ENCODE peak calls at places on chromosome 9, in four cellular contexts. One of them, this sample, is unnamed.

GRCh38 chr9:135101926-135102325 is 14.5 kb downstream of the OLFM1 start:
- DNase-seq in GM06990: no peak
- DNase-seq in heart right ventricle: no peak
- DNase-seq in GM12864: no peak
- DNase-seq in this sample: no peak

GRCh38 chr9:87663556-87663955 is 62.4 kb upstream of the CTSL start:
- DNase-seq in GM12864: no peak
- DNase-seq in heart right ventricle: no peak
- DNase-seq in GM06990: no peak
- DNase-seq in this sample: no peak

GRCh38 chr9:4575997-4576396 is 85.7 kb downstream of the SLC1A1 start:
- DNase-seq in GM12864: no peak
- DNase-seq in GM06990: no peak
- DNase-seq in heart right ventricle: no peak
- DNase-seq in this sample: no peak

GRCh38 chr9:81902601-81903000 is 25.6 kb upstream of the SPATA31D4 start:
- DNase-seq in heart right ventricle: no peak
- DNase-seq in GM12864: no peak
- DNase-seq in GM06990: no peak
- DNase-seq in this sample: no peak

GRCh38 chr9:74800226-74800625 is 87.5 kb downstream of the TRPM6 start:
- DNase-seq in GM06990: no peak
- DNase-seq in GM12864: no peak
- DNase-seq in heart right ventricle: no peak
- DNase-seq in this sample: no peak

GRCh38 chr9:6449086-6449485 is 36.1 kb downstream of the UHRF2 start:
- DNase-seq in GM12864: no peak
- DNase-seq in GM06990: no peak
- DNase-seq in heart right ventricle: no peak
- DNase-seq in this sample: no peak

GRCh38 chr9:117779760-117780159 is 75.6 kb downstream of the TLR4 start:
- DNase-seq in GM06990: no peak
- DNase-seq in heart right ventricle: no peak
- DNase-seq in GM12864: no peak
- DNase-seq in this sample: no peak

GRCh38 chr9:71748280-71748743 is 20.0 kb downstream of the CEMIP2 start:
- DNase-seq in heart right ventricle: no peak
- DNase-seq in GM06990: no peak
- DNase-seq in GM12864: no peak
- DNase-seq in this sample: no peak

GRCh38 chr9:4750021-4750673 is 9.1 kb upstream of the AK3 start:
- DNase-seq in GM12864: no peak
- DNase-seq in heart right ventricle: no peak
- DNase-seq in GM06990: no peak
- DNase-seq in this sample: no peak

GRCh38 chr9:91253488-91253887 is 108.2 kb downstream of the AUH start:
- DNase-seq in heart right ventricle: no peak
- DNase-seq in GM06990: no peak
- DNase-seq in GM12864: no peak
- DNase-seq in this sample: no peak

GRCh38 chr9:126127591-126127990 is 199.0 kb upstream of the MVB12B start:
- DNase-seq in heart right ventricle: no peak
- DNase-seq in GM06990: no peak
- DNase-seq in GM12864: no peak
- DNase-seq in this sample: no peak

GRCh38 chr9:8871796-8872470 is 1072.4 kb upstream of the DMAC1 start:
- DNase-seq in heart right ventricle: no peak
- DNase-seq in GM06990: no peak
- DNase-seq in GM12864: no peak
- DNase-seq in this sample: no peak

GRCh38 chr9:94714494-94714893 is 12.0 kb upstream of the AOPEP start:
- DNase-seq in GM06990: no peak
- DNase-seq in heart right ventricle: no peak
- DNase-seq in GM12864: no peak
- DNase-seq in this sample: no peak

GRCh38 chr9:91089405-91090131 is 272.1 kb downstream of the AUH start:
- DNase-seq in GM12864: no peak
- DNase-seq in GM06990: no peak
- DNase-seq in heart right ventricle: peak
- DNase-seq in this sample: no peak

GRCh38 chr9:94847486-94847885 is 121.0 kb downstream of the AOPEP start:
- DNase-seq in GM12864: no peak
- DNase-seq in heart right ventricle: no peak
- DNase-seq in GM06990: no peak
- DNase-seq in this sample: no peak

GRCh38 chr9:120894404-120895226 is 17.6 kb upstream of the PHF19 start:
- DNase-seq in heart right ventricle: no peak
- DNase-seq in GM12864: no peak
- DNase-seq in GM06990: no peak
- DNase-seq in this sample: no peak

GRCh38 chr9:92706218-92706940 is 36.4 kb upstream of the IPPK start:
- DNase-seq in heart right ventricle: no peak
- DNase-seq in GM06990: no peak
- DNase-seq in GM12864: no peak
- DNase-seq in this sample: no peak

GRCh38 chr9:92223758-92224157 is 69.7 kb downstream of the IARS1 start:
- DNase-seq in heart right ventricle: no peak
- DNase-seq in GM12864: no peak
- DNase-seq in GM06990: no peak
- DNase-seq in this sample: no peak

GRCh38 chr9:110543631-110544051 is 35.9 kb downstream of the SVEP1 start:
- DNase-seq in GM12864: no peak
- DNase-seq in GM06990: no peak
- DNase-seq in heart right ventricle: peak
- DNase-seq in this sample: no peak

GRCh38 chr9:110081395-110081794 is 126.6 kb downstream of the C9orf152 start:
- DNase-seq in heart right ventricle: no peak
- DNase-seq in GM06990: no peak
- DNase-seq in GM12864: no peak
- DNase-seq in this sample: no peak

GRCh38 chr9:136119259-136120118 is 814 bp upstream of the TMEM250 start:
- DNase-seq in GM12864: no peak
- DNase-seq in GM06990: no peak
- DNase-seq in heart right ventricle: no peak
- DNase-seq in this sample: no peak

GRCh38 chr9:91222457-91222856 is 139.3 kb downstream of the AUH start:
- DNase-seq in GM06990: no peak
- DNase-seq in GM12864: no peak
- DNase-seq in heart right ventricle: no peak
- DNase-seq in this sample: no peak

GRCh38 chr9:14560194-14560593 is 133.0 kb downstream of the ZDHHC21 start:
- DNase-seq in GM12864: no peak
- DNase-seq in heart right ventricle: no peak
- DNase-seq in GM06990: no peak
- DNase-seq in this sample: no peak

GRCh38 chr9:82474235-82474634 is 485.7 kb downstream of the SPATA31D1 start:
- DNase-seq in GM06990: no peak
- DNase-seq in GM12864: no peak
- DNase-seq in heart right ventricle: no peak
- DNase-seq in this sample: no peak

DNA sequence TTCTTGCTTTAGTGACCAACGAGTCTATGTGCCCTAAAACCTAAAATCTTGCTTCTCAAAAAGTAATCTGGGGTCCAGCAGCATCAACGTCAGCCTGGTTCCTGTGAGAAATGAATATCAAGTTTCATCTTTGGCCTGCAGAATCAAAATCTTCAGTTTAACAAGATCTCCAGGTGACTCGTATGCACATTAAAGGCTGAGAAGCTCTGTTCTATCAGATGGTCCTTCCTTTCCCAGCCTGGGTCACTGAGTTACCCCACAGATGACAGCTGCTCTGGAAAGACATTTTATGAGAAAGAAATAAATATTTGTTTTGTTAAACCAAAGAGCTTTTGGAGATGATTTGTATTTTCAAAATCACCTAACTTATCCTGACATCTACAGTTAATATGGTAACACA is 75.8 kb downstream of the ADAMTSL1 start:
- DNase-seq in GM12864: no peak
- DNase-seq in heart right ventricle: no peak
- DNase-seq in GM06990: no peak
- DNase-seq in this sample: no peak
- TF ChIP-seq CTCF in GM12864: no peak
- TF ChIP-seq CTCF in heart right ventricle: no peak
- TF ChIP-seq CTCF in GM06990: no peak
- TF ChIP-seq CTCF in this sample: no peak

GRCh38 chr9:95912773-95913172 is 37.3 kb downstream of the ERCC6L2 start:
- DNase-seq in GM06990: no peak
- DNase-seq in heart right ventricle: no peak
- DNase-seq in GM12864: no peak
- DNase-seq in this sample: no peak

GRCh38 chr9:95903398-95903797 is 27.9 kb downstream of the ERCC6L2 start:
- DNase-seq in heart right ventricle: no peak
- DNase-seq in GM12864: no peak
- DNase-seq in GM06990: no peak
- DNase-seq in this sample: no peak

GRCh38 chr9:95910770-95911340 is 35.4 kb downstream of the ERCC6L2 start:
- DNase-seq in GM12864: no peak
- DNase-seq in GM06990: no peak
- DNase-seq in heart right ventricle: no peak
- DNase-seq in this sample: no peak

GRCh38 chr9:95910023-95910706 is 34.7 kb downstream of the ERCC6L2 start:
- DNase-seq in GM12864: no peak
- DNase-seq in heart right ventricle: no peak
- DNase-seq in GM06990: no peak
- DNase-seq in this sample: no peak

DNA sequence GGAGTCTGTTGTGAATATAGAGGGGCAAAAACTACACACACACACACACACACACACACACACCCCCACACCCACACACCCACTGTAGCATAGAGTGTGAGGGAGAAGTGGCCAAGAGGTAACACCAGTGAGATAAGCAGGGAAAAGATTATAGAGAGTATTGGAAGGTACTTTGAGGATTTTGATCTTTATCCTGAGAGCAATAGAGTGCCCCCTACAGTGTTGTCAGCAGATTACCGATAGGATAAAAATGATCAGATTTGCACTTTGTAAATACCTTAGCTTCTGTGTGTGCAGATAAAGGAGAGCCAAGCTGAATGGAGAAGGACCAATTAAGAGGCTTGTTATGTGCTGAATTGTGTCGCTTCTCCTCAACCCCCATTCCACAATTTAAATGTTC is 32.3 kb downstream of the ERCC6L2 start:
- DNase-seq in GM12864: no peak
- DNase-seq in heart right ventricle: no peak
- DNase-seq in GM06990: no peak
- DNase-seq in this sample: no peak
- TF ChIP-seq CTCF in GM12864: peak
- TF ChIP-seq CTCF in heart right ventricle: no peak
- TF ChIP-seq CTCF in GM06990: peak
- TF ChIP-seq CTCF in this sample: no peak

DNA sequence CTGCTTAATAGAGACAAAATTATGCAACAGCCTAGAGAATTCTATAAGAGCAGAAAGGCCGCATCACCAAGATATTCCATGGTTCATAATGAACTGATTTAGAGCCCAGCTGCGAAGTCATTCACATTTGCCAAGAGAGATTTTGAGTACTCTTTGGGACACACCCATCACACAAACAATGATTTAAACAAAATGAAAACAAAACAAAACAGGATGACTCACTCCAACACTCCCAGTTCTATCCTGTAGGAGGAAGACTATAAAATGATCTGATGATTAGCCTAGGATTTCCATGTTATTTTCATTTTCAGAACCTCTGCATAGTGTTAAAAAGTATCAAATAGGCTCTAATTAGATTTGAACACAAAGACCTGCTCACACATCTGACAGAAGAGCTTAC is 145.8 kb upstream of the GNA14 start:
- DNase-seq in GM06990: no peak
- DNase-seq in GM12864: no peak
- DNase-seq in heart right ventricle: no peak
- DNase-seq in this sample: no peak
- TF ChIP-seq CTCF in GM06990: no peak
- TF ChIP-seq CTCF in GM12864: no peak
- TF ChIP-seq CTCF in heart right ventricle: peak
- TF ChIP-seq CTCF in this sample: no peak

GRCh38 chr9:18208166-18209059 is 265.5 kb upstream of the ADAMTSL1 start:
- DNase-seq in heart right ventricle: peak
- DNase-seq in GM06990: no peak
- DNase-seq in GM12864: no peak
- DNase-seq in this sample: no peak
- TF ChIP-seq CTCF in heart right ventricle: peak
- TF ChIP-seq CTCF in GM06990: no peak
- TF ChIP-seq CTCF in GM12864: peak
- TF ChIP-seq CTCF in this sample: no peak

DNA sequence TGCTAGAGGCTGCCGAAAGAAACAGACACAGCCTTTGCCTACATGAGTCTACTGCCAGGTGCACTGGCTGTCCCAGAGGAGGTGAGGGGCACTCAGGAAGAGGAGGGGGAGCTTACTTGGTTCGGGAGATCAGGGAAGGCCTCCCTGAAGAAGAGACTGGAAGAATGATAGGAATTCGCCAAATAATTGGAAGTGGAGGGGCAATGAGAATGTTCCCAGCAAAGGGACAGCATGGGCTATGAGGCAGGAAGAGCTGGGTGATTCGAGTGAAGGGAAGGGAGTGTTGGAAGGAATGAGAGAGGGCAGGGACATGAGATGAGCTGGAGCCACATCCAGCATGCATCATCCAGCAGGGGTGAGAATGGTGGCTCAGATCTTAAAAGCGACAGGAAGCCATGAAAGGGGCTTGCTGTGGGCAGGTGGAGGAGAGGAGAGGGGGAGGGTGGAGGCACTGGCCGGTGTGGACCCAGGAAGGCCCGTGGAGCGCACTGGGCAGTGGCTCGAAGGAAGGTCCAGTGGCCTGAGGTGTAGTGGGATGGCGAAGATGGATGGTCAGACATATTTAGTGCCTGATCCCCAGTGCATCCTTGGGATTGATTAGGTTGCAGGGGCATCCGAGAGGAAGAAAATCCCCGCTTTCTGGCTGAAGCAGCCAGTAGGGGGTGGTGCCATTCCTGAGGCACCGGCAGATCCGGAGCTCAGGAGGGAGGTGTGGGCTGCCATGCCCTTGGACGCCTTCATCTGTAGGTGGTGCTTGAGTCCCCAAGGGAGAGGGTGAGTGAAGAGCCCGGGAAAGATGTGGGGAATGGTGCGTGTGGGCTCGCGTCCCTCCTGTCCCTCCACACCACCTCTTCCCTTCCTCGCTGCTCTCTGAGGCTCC is 53.5 kb upstream of the GARNL3 start:
- DNase-seq in GM06990: no peak
- DNase-seq in GM12864: no peak
- DNase-seq in heart right ventricle: no peak
- DNase-seq in this sample: no peak
- TF ChIP-seq CTCF in GM06990: no peak
- TF ChIP-seq CTCF in GM12864: no peak
- TF ChIP-seq CTCF in heart right ventricle: no peak
- TF ChIP-seq CTCF in this sample: no peak